ENCODE peak calls at places on chromosomes 11 and 22, in four cellular contexts. A is right cardiac atrium; W is naive thymus-derived CD8-positive, alpha-beta T cell; C is HCT116. P is an unnamed sample.

GRCh38 chr11:107545101-107545514 is 20.4 kb downstream of the ALKBH8 start:
- ATAC-seq in A (no peak), W (no peak), C (peak; percentile 84), P (no peak)

GRCh38 chr11:71206186-71206585 is 46.2 kb downstream of the SHANK2 start:
- ATAC-seq in A (no peak), W (no peak), C (no peak), P (peak; percentile 42)

GRCh38 chr22:39534092-39534506 is 1.6 kb upstream of the RPS19BP1 start:
- ATAC-seq in A (no peak), W (no peak), C (no peak), P (no peak)

GRCh38 chr22:44677299-44678244 is 24.4 kb upstream of the PRR5 start:
- ATAC-seq in A (peak; percentile 9), W (peak; percentile 49), C (no peak), P (no peak)

GRCh38 chr11:75174781-75175370 is 24.0 kb downstream of the SLCO2B1 start:
- ATAC-seq in A (peak; percentile 80), W (peak; percentile 55), C (peak; percentile 67), P (peak; percentile 81)

GRCh38 chr22:50269573-50270301 is 443 bp downstream of the MAPK11 start:
- ATAC-seq in A (peak; percentile 26), W (peak; percentile 39), C (peak; percentile 69), P (peak; percentile 21)

GRCh38 chr22:19959587-19960490 is 18.2 kb upstream of the TXNRD2 start:
- ATAC-seq in A (peak; percentile 14), W (no peak), C (no peak), P (no peak)

GRCh38 chr11:19907008-19907579 is 194.5 kb downstream of the NAV2 start:
- ATAC-seq in A (no peak), W (no peak), C (no peak), P (no peak)

GRCh38 chr11:43021466-43021865 is 290.3 kb upstream of the API5 start:
- ATAC-seq in A (no peak), W (no peak), C (no peak), P (no peak)

GRCh38 chr22:37387793-37388192 is 39.5 kb downstream of the ELFN2 start:
- ATAC-seq in A (no peak), W (no peak), C (no peak), P (no peak)

GRCh38 chr11:132471491-132471890 is 1060.8 kb downstream of the OPCML start:
- ATAC-seq in A (no peak), W (no peak), C (no peak), P (no peak)

GRCh38 chr11:67271548-67272284 is 5.4 kb downstream of the GRK2 start:
- ATAC-seq in A (no peak), W (peak; percentile 48), C (no peak), P (no peak)

GRCh38 chr11:8109675-8110074 is 28.7 kb downstream of the TUB start:
- ATAC-seq in A (no peak), W (no peak), C (no peak), P (no peak)

GRCh38 chr22:27100323-27100722 is 442.9 kb downstream of the MIAT start:
- ATAC-seq in A (peak; percentile 71), W (no peak), C (no peak), P (no peak)

GRCh38 chr11:47437746-47438418 is 11.1 kb downstream of the RAPSN start:
- ATAC-seq in A (peak; percentile 25), W (no peak), C (no peak), P (no peak)

GRCh38 chr22:38735465-38736256 is 20.1 kb downstream of the SUN2 start:
- ATAC-seq in A (no peak), W (peak; percentile 29), C (no peak), P (no peak)

GRCh38 chr22:40512426-40513136 is 123.9 kb downstream of the MRTFA start:
- ATAC-seq in A (peak; percentile 74), W (no peak), C (no peak), P (peak; percentile 93)

GRCh38 chr11:101721270-101721669 is 137.5 kb upstream of the TRPC6 start:
- ATAC-seq in A (no peak), W (no peak), C (no peak), P (no peak)

GRCh38 chr11:7528514-7529049 is 14.8 kb downstream of the PPFIBP2 start:
- ATAC-seq in A (no peak), W (no peak), C (no peak), P (no peak)

GRCh38 chr11:86052697-86053641 is 15.9 kb downstream of the PICALM start:
- ATAC-seq in A (no peak), W (no peak), C (no peak), P (no peak)

GRCh38 chr11:126474888-126475626 is 119.6 kb downstream of the ST3GAL4 start:
- ATAC-seq in A (peak; percentile 40), W (no peak), C (no peak), P (no peak)

GRCh38 chr11:32843544-32843943 is 13.8 kb downstream of the PRRG4 start:
- ATAC-seq in A (no peak), W (no peak), C (no peak), P (no peak)

GRCh38 chr22:37618072-37618656 is 9.5 kb downstream of the GGA1 start:
- ATAC-seq in A (no peak), W (no peak), C (no peak), P (no peak)

GRCh38 chr22:30572840-30573593 is 1.4 kb downstream of the GAL3ST1 start:
- ATAC-seq in A (no peak), W (no peak), C (peak; percentile 4), P (no peak)

GRCh38 chr11:111733655-111734088 is 32.5 kb downstream of the PPP2R1B start:
- ATAC-seq in A (no peak), W (no peak), C (no peak), P (no peak)

GRCh38 chr11:109512680-109513079 is 90.7 kb downstream of the C11orf87 start:
- ATAC-seq in A (no peak), W (no peak), C (no peak), P (no peak)

GRCh38 chr11:126956664-126957063 is 43.9 kb downstream of the KIRREL3 start:
- ATAC-seq in A (no peak), W (no peak), C (no peak), P (no peak)

GRCh38 chr22:37747090-37747714 is 50.4 kb downstream of the TRIOBP start:
- ATAC-seq in A (peak; percentile 14), W (no peak), C (no peak), P (peak; percentile 8)

GRCh38 chr11:26930518-26931247 is 63.2 kb upstream of the FIBIN start:
- ATAC-seq in A (no peak), W (no peak), C (no peak), P (peak; percentile 54)

GRCh38 chr22:37555029-37555428 is 5.3 kb upstream of the CDC42EP1 start:
- ATAC-seq in A (no peak), W (no peak), C (no peak), P (no peak)

GRCh38 chr11:110217478-110217877 is 78.9 kb downstream of the RDX start:
- ATAC-seq in A (no peak), W (no peak), C (no peak), P (no peak)

GRCh38 chr11:66665369-66665768 is 12.3 kb downstream of the RBM4B start:
- ATAC-seq in A (no peak), W (no peak), C (no peak), P (no peak)

GRCh38 chr22:40826984-40827741 is 8.0 kb upstream of the SLC25A17 start:
- ATAC-seq in A (no peak), W (no peak), C (no peak), P (no peak)

P was measured in gastroesophageal sphincter.